ENCODE peak calls at places on chromosome 12, in six cellular contexts. J is fibroblast of lung, V is fibroblast of pulmonary artery, Z is right cardiac atrium, D is Panc1, C is cardiac muscle cell. E is an unnamed sample.

GRCh38 chr12:29782821-29783772 is 645 bp downstream of the TMTC1 start:
- DNase-seq in J (peak), V (peak), Z (peak), D (no peak), C (peak), E (peak)

GRCh38 chr12:132310181-132311040 is 19.0 kb downstream of the GALNT9 start:
- DNase-seq in J (peak), V (peak), Z (peak), D (no peak), C (peak), E (peak)

GRCh38 chr12:14936224-14936861 is 2.0 kb downstream of the ERP27 start:
- DNase-seq in J (no peak), V (no peak), Z (no peak), D (no peak), C (no peak), E (no peak)

GRCh38 chr12:114762490-114763110 is 78.6 kb upstream of the TBX3 start:
- DNase-seq in J (no peak), V (peak), Z (peak), D (no peak), C (peak), E (no peak)

GRCh38 chr12:204261-204678 is 9.7 kb downstream of the SLC6A12 start:
- DNase-seq in J (no peak), V (no peak), Z (no peak), D (no peak), C (no peak), E (no peak)

GRCh38 chr12:25025951-25026490 is 77.1 kb upstream of the BCAT1 start:
- DNase-seq in J (no peak), V (no peak), Z (no peak), D (no peak), C (no peak), E (no peak)

GRCh38 chr12:93197067-93197593 is 180.6 kb upstream of the NUDT4 start:
- DNase-seq in J (peak), V (peak), Z (no peak), D (no peak), C (peak), E (peak)

GRCh38 chr12:114405449-114406271 is at the start of gene TBX5:
- DNase-seq in J (no peak), V (peak), Z (no peak), D (no peak), C (peak), E (peak)

GRCh38 chr12:57726151-57726883 is 12.2 kb downstream of the AGAP2 start:
- DNase-seq in J (peak), V (peak), Z (peak), D (no peak), C (peak), E (peak)

GRCh38 chr12:60930146-60930545 is 1330.1 kb upstream of the USP15 start:
- DNase-seq in J (no peak), V (no peak), Z (no peak), D (no peak), C (no peak), E (no peak)

GRCh38 chr12:64745259-64745807 is 13.9 kb downstream of the GNS start:
- DNase-seq in J (no peak), V (no peak), Z (no peak), D (no peak), C (no peak), E (no peak)

GRCh38 chr12:1698638-1699214 is 7.9 kb downstream of the ADIPOR2 start:
- DNase-seq in J (no peak), V (no peak), Z (no peak), D (no peak), C (no peak), E (no peak)

GRCh38 chr12:12384601-12385321 is 27.9 kb downstream of the BORCS5 start:
- DNase-seq in J (peak), V (no peak), Z (no peak), D (no peak), C (peak), E (no peak)

GRCh38 chr12:47881826-47882427 is 22.9 kb downstream of the VDR start:
- DNase-seq in J (peak), V (peak), Z (no peak), D (no peak), C (peak), E (peak)

GRCh38 chr12:106766393-106766826 is 8.1 kb upstream of the RIC8B start:
- DNase-seq in J (peak), V (peak), Z (peak), D (no peak), C (peak), E (no peak)

GRCh38 chr12:119225454-119225853 is 46.7 kb downstream of the HSPB8 start:
- DNase-seq in J (no peak), V (no peak), Z (no peak), D (no peak), C (no peak), E (no peak)

DNA sequence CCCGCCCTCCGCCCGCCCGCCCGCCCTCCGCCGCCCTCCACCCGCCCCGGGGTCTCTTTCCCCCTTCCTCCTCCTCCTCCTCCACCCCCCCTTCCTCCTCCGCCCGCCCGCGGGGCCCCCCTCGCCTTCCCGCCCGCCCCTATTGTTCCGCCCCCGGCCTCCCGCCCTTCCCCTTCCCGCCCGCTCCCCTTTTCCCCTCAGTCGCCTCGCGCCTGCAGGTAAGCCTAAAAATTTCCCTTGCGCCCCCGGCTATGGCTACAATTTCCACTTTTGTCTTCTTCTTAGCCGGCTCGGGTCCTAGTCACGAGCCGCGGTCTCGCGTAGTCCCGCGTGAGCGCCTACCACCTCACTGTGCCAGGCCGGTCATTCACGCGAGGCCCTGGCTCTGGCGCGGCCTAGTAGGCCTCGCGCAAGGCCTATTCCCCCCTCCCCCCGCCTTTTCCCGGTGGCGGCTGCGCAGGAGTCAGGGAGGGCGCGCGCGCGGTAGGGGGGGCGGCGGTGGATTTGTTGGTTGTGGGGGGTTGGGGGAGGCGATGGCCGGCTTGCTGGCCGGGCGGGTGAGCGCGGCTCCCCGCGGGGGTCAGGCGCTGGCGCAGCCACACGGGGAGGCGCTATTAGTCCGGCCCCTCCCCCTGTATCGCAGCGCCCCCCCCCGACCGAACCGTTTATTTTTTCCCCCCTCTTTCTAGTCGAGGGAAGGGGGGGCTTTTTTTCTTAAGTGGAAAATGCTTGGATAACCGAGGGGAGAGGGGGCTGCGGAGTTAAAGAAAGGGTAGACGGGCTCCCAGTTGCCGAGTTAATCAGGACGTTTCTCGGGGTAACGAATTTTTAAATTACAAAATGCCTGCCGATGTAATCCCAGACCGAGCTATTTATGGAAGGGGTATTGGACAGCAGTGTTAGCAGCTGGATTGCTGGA is 516 bp downstream of the PCBP2 start:
- DNase-seq in J (peak), V (peak), Z (peak), D (no peak), C (peak), E (peak)
- H3K4me3 ChIP-seq in J (peak), V (peak), Z (peak), D (peak), C (peak), E (peak)

GRCh38 chr12:124864326-124864752 is 675 bp upstream of the SCARB1 start:
- DNase-seq in J (no peak), V (no peak), Z (peak), D (no peak), C (no peak), E (no peak)

GRCh38 chr12:124861492-124861891 is 2.2 kb downstream of the SCARB1 start:
- DNase-seq in J (peak), V (peak), Z (peak), D (no peak), C (peak), E (peak)

GRCh38 chr12:124863409-124864325 is at the start of gene SCARB1:
- DNase-seq in J (peak), V (peak), Z (peak), D (no peak), C (peak), E (peak)

GRCh38 chr12:124862768-124863408 is 776 bp downstream of the SCARB1 start:
- DNase-seq in J (peak), V (peak), Z (peak), D (no peak), C (no peak), E (peak)

GRCh38 chr12:124861898-124862676 is 1.6 kb downstream of the SCARB1 start:
- DNase-seq in J (no peak), V (no peak), Z (peak), D (no peak), C (no peak), E (no peak)
- H3K4me3 ChIP-seq in J (peak), V (no peak), Z (no peak), D (peak), C (no peak), E (peak)

GRCh38 chr12:109098671-109099070 is 1.3 kb downstream of the UNG start:
- DNase-seq in J (peak), V (peak), Z (no peak), D (no peak), C (no peak), E (no peak)
- H3K4me3 ChIP-seq in J (peak), V (peak), Z (peak), D (peak), C (peak), E (peak)

GRCh38 chr12:5922500-5922899 is 22.6 kb downstream of the ANO2 start:
- DNase-seq in J (no peak), V (no peak), Z (no peak), D (no peak), C (no peak), E (no peak)

GRCh38 chr12:5925646-5926045 is 19.4 kb downstream of the ANO2 start:
- DNase-seq in J (no peak), V (no peak), Z (no peak), D (no peak), C (no peak), E (no peak)

GRCh38 chr12:5921966-5922365 is 23.1 kb downstream of the ANO2 start:
- DNase-seq in J (no peak), V (no peak), Z (no peak), D (no peak), C (no peak), E (no peak)

GRCh38 chr12:5921027-5921909 is 23.8 kb downstream of the ANO2 start:
- DNase-seq in J (no peak), V (no peak), Z (no peak), D (no peak), C (no peak), E (no peak)

GRCh38 chr12:5923043-5923605 is 21.9 kb downstream of the ANO2 start:
- DNase-seq in J (no peak), V (no peak), Z (no peak), D (no peak), C (no peak), E (no peak)
- H3K4me3 ChIP-seq in J (no peak), V (no peak), Z (no peak), D (no peak), C (no peak), E (no peak)

DNA sequence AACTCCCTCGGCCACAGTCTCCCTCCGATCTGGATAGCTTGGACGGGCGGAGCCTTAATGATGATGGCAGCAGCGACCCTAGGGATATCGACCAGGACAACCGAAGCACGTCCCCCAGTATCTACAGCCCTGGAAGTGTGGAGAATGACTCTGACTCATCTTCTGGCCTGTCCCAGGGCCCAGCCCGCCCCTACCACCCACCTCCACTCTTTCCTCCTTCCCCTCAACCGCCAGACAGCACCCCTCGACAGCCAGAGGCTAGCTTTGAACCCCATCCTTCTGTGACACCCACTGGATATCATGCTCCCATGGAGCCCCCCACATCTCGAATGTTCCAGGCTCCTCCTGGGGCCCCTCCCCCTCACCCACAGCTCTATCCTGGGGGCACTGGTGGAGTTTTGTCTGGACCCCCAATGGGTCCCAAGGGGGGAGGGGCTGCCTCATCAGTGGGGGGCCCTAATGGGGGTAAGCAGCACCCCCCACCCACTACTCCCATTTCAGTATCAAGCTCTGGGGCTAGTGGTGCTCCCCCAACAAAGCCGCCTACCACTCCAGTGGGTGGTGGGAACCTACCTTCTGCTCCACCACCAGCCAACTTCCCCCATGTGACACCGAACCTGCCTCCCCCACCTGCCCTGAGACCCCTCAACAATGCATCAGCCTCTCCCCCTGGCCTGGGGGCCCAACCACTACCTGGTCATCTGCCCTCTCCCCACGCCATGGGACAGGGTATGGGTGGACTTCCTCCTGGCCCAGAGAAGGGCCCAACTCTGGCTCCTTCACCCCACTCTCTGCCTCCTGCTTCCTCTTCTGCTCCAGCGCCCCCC is 7.9 kb upstream of the RNU7-1 start:
- DNase-seq in J (no peak), V (no peak), Z (peak), D (no peak), C (no peak), E (no peak)
- H3K4me3 ChIP-seq in J (no peak), V (no peak), Z (no peak), D (no peak), C (no peak), E (no peak)

GRCh38 chr12:112939761-112940357 is 1.6 kb downstream of the OAS3 start:
- DNase-seq in J (no peak), V (no peak), Z (no peak), D (no peak), C (no peak), E (no peak)
- H3K4me3 ChIP-seq in J (no peak), V (no peak), Z (peak), D (no peak), C (no peak), E (peak)

DNA sequence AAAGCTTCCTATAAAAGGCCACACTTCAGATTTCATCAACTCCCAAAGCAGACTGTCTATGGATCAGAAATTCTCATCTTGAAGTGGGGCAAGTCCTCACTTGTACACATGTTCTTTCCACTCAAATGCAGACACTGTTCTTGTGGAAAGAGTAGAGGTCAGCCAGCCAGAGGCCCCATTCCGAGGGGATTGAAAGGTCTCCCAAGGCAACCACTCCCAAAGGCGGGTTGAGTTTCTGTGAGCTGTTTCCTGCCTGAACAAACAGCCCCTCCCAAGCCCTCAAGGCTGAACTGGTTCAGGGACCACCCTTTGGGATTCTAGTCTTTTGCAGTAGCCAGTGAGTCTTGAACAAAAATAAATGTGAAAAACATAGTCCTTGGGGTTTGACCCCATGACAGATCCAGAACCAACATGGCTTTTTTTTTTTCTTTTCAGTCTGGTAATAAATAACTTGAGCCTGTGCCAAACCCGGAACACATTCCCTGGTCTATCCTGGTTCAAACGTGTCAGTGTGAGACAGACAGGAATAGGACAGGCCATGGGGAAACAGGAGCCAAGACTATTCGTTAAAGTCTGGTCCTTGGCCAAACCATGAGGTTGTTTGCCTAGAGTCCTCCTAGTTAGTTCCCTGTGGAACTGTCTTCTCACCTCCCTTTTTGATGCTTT is 17.6 kb upstream of the STK38L start:
- DNase-seq in J (peak), V (no peak), Z (no peak), D (no peak), C (no peak), E (no peak)
- H3K4me3 ChIP-seq in J (no peak), V (no peak), Z (no peak), D (no peak), C (no peak), E (no peak)

DNA sequence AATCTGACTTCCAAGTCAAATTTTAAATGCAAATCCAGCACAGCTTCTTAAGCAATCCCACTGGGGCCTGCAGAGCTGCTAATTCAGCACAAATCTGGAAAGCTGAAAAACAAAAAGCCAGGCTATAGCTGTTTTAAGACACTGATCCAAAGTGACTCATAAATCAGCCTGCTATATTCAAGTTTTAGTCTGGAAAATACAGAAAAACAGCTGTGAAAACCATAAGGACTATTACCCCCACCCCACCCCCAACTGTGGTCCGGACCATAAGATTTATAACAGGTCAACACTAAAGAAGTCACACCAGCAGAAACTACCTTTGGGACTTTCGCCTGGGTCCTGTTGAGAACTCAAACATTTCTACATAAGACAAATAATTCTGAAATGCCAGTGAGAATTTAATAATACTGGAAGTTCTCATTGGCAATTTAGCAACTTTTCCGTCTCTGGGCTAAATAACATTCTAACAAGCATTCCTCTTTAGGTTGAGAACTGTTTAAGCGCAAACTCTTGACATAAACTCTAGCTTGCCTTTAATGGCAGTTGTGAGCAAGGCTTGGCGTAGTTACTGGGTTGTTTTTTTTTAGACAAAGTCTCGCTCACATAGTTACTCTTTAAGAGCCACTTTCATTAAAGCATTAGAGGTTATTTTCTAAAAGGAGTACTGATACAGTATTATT is 3.3 kb downstream of the LRIG3 start:
- DNase-seq in J (peak), V (peak), Z (no peak), D (no peak), C (peak), E (peak)
- H3K4me3 ChIP-seq in J (peak), V (peak), Z (peak), D (peak), C (peak), E (peak)

DNA sequence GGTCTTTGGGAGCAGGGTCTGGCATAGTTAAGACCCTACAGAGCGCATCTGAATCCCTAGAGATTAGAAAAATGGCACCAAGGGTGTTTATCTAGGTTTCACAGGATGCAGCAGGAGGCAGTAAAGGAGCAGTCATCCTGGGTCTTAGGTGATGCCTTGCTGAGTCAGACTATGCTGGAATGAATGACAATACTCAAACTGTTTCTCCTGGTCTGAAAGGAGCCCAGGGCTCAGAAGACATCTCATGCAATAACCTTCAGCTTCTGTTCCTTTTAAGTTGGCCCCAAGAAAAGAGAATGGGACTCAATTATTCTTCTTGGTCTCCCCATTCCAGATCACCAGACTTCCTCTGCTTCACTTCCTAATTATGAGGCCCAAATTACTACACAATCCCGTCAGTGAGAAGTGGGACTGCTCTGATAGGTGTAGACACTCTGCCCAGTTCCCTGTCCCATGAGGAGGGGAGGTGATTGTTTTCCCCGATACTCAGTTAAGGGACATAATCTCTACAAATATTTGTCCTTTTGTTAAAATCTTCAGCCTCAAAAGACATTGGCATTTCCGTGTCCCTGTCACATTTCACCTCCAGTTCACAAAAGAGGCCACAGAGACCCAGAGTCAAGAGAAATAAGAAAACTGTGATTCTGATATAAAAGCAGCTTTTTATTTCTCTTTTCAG is 14.8 kb upstream of the APOF start:
- DNase-seq in J (no peak), V (peak), Z (no peak), D (no peak), C (no peak), E (no peak)
- H3K4me3 ChIP-seq in J (no peak), V (no peak), Z (no peak), D (no peak), C (no peak), E (no peak)

DNA sequence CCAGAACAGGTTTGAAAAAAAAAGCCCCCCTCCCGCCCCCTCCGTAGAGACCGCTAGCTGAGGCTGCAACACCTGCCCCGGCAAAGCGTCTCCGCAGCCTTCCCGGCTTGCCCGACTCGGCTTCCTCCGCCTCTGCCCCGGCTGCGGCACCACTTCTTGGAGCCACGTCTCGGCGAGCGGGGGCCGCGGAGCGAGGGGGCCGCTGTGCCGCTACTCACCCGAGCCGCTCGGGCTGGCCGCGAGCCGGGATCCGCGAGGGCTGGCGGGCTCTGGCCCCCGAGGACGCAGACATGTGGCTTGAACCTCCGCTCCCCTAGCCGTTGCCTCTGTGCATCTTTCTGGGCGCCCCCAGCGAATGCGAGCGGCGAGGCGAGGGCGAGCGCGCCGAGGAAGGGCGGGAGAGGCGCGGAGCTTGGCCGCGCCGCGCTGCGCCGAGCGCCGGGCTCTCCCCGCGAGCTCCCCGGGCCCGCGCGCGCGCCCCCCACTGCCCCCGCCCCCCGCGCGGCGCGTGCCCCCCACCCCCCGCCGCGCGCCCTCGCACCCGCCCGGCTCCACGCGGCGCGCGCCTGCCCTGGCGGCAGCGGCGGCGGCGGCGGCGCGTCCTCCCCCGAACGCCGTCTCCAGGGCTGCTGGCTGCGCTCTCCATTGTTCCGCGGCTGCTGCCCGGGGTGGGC is 249.5 kb downstream of the APAF1 start:
- DNase-seq in J (no peak), V (no peak), Z (peak), D (no peak), C (peak), E (no peak)
- H3K4me3 ChIP-seq in J (no peak), V (no peak), Z (peak), D (no peak), C (peak), E (no peak)